ENCODE peak calls at places on chromosomes 7 and 10, in six cellular contexts. N is SW 1271; Z is nephron progenitor cell; C is HEK293T; B is pons; I is T-helper 2 cell treated with Interferon-gamma antibody and Interleukin-4, amounts not matched to agents 5 μg/mL and 100 μg/mL, for 36 hours. Y is an unnamed sample.

GRCh38 chr7:65441010-65441409 is 67.4 kb downstream of the ZNF92 start:
- DNase-seq in C (peak), B (no peak), I (no peak), Z (no peak), N (peak), Y (no peak)

GRCh38 chr7:156116514-156116913 is 304.3 kb upstream of the SHH start:
- DNase-seq in C (no peak), N (no peak), I (no peak), B (no peak), Z (no peak), Y (no peak)

GRCh38 chr7:4830176-4830575 is 31.7 kb downstream of the PAPOLB start:
- DNase-seq in Z (peak), C (peak), N (peak), B (peak), I (peak), Y (peak)

GRCh38 chr7:1223196-1224092 is 9.2 kb upstream of the UNCX start:
- DNase-seq in Z (no peak), I (no peak), C (no peak), B (no peak), N (no peak), Y (peak)

GRCh38 chr10:31366703-31367102 is 47.7 kb downstream of the ZEB1 start:
- DNase-seq in B (no peak), C (no peak), N (no peak), Z (no peak), I (no peak), Y (no peak)

GRCh38 chr10:116756277-116756676 is 13.9 kb upstream of the HSPA12A start:
- DNase-seq in I (no peak), N (no peak), Z (no peak), B (peak), C (no peak), Y (peak)

GRCh38 chr10:91319336-91319735 is 90.8 kb upstream of the HECTD2 start:
- DNase-seq in B (no peak), C (no peak), Z (no peak), I (no peak), N (no peak), Y (no peak)

GRCh38 chr10:121578965-121579364 is 19.3 kb downstream of the FGFR2 start:
- DNase-seq in N (no peak), I (no peak), Z (no peak), C (no peak), B (no peak), Y (no peak)

GRCh38 chr7:114921636-114922150 is at the start of gene MDFIC:
- DNase-seq in N (no peak), C (peak), I (no peak), Z (peak), B (no peak), Y (no peak)

GRCh38 chr10:127012071-127012768 is 107.0 kb downstream of the DOCK1 start:
- DNase-seq in B (peak), Z (no peak), I (no peak), C (no peak), N (no peak), Y (no peak)

GRCh38 chr10:110811791-110812581 is 59.7 kb upstream of the PDCD4 start:
- DNase-seq in C (no peak), B (no peak), Z (no peak), I (no peak), N (no peak), Y (no peak)

GRCh38 chr7:155222578-155222977 is 75.1 kb upstream of the INSIG1 start:
- DNase-seq in I (no peak), C (no peak), Z (no peak), B (no peak), N (no peak), Y (no peak)

GRCh38 chr7:82405291-82405690 is 38.3 kb downstream of the CACNA2D1 start:
- DNase-seq in I (no peak), N (no peak), C (no peak), B (no peak), Z (no peak), Y (no peak)

GRCh38 chr10:101467286-101467770 is 113.4 kb downstream of the BTRC start:
- DNase-seq in Z (peak), I (peak), N (peak), C (peak), B (peak), Y (peak)

GRCh38 chr7:118080947-118081346 is 103.0 kb upstream of the LSM8 start:
- DNase-seq in N (peak), I (peak), B (no peak), C (peak), Z (no peak), Y (no peak)

GRCh38 chr7:2873686-2874551 is 29.8 kb upstream of the GNA12 start:
- DNase-seq in N (peak), C (peak), B (peak), Z (no peak), I (no peak), Y (peak)

GRCh38 chr10:47406870-47407648 is 23.0 kb upstream of the ZNF488 start:
- DNase-seq in B (no peak), I (no peak), C (no peak), Z (no peak), N (peak), Y (no peak)

GRCh38 chr10:49534670-49535381 is 4.1 kb downstream of the ERCC6 start:
- DNase-seq in Z (no peak), C (no peak), N (peak), B (peak), I (peak), Y (no peak)

GRCh38 chr7:3244241-3244814 is 56.7 kb upstream of the SDK1 start:
- DNase-seq in N (peak), B (no peak), Z (no peak), I (no peak), C (no peak), Y (no peak)

GRCh38 chr10:97870990-97871389 is 21.3 kb downstream of the GOLGA7B start:
- DNase-seq in I (no peak), N (no peak), C (no peak), Z (no peak), B (no peak), Y (no peak)

GRCh38 chr7:66331883-66332282 is 126.7 kb downstream of the TPST1 start:
- DNase-seq in B (no peak), N (no peak), I (no peak), C (no peak), Z (no peak), Y (no peak)

GRCh38 chr7:51451751-51452465 is 135.3 kb upstream of the COBL start:
- DNase-seq in C (no peak), I (no peak), B (no peak), N (no peak), Z (peak), Y (no peak)

GRCh38 chr7:166370-167060 is 25.9 kb upstream of the FAM20C start:
- DNase-seq in N (no peak), C (no peak), I (no peak), Z (no peak), B (no peak), Y (no peak)

GRCh38 chr10:5550621-5551530 is 26.1 kb downstream of the CALML3 start:
- DNase-seq in B (no peak), I (no peak), N (no peak), Z (no peak), C (no peak), Y (no peak)

GRCh38 chr10:124016795-124017375 is 76.5 kb downstream of the CHST15 start:
- DNase-seq in B (no peak), N (no peak), I (no peak), Z (no peak), C (no peak), Y (no peak)

GRCh38 chr10:13441476-13441875 is 87.3 kb downstream of the BEND7 start:
- DNase-seq in I (no peak), C (no peak), B (no peak), N (no peak), Z (no peak), Y (no peak)

GRCh38 chr7:35185908-35186731 is 67.8 kb downstream of the TBX20 start:
- DNase-seq in N (peak), I (no peak), C (no peak), Z (peak), B (no peak), Y (peak)